ENCODE peak calls at places on chromosomes 2 and 18, in six cellular contexts. One of them, this sample, is unnamed.

GRCh38 chr2:216281881-216282280 is 90.4 kb downstream of the MARCHF4 start:
- DNase-seq in M059J: no peak
- DNase-seq in AG10803: no peak
- DNase-seq in nucleus accumbens: no peak
- DNase-seq in iris pigment epithelial cell: no peak
- DNase-seq in activated T-helper 1 cell treated with Interleukin-2 at 50 U/mL for 16 hours: no peak
- DNase-seq in this sample: no peak

GRCh38 chr2:97267411-97268074 is 154.6 kb downstream of the ANKRD36 start:
- DNase-seq in M059J: peak
- DNase-seq in activated T-helper 1 cell treated with Interleukin-2 at 50 U/mL for 16 hours: peak
- DNase-seq in nucleus accumbens: no peak
- DNase-seq in iris pigment epithelial cell: no peak
- DNase-seq in AG10803: no peak
- DNase-seq in this sample: no peak

GRCh38 chr2:74559912-74560311 is 5.4 kb downstream of the DOK1 start:
- DNase-seq in nucleus accumbens: no peak
- DNase-seq in AG10803: no peak
- DNase-seq in iris pigment epithelial cell: no peak
- DNase-seq in activated T-helper 1 cell treated with Interleukin-2 at 50 U/mL for 16 hours: no peak
- DNase-seq in M059J: no peak
- DNase-seq in this sample: no peak

GRCh38 chr2:24245986-24246779 is 71.3 kb downstream of the FAM228A start:
- DNase-seq in iris pigment epithelial cell: peak
- DNase-seq in nucleus accumbens: no peak
- DNase-seq in AG10803: no peak
- DNase-seq in M059J: peak
- DNase-seq in activated T-helper 1 cell treated with Interleukin-2 at 50 U/mL for 16 hours: no peak
- DNase-seq in this sample: no peak

GRCh38 chr2:122908134-122908533 is 1117.0 kb upstream of the CNTNAP5 start:
- DNase-seq in iris pigment epithelial cell: no peak
- DNase-seq in activated T-helper 1 cell treated with Interleukin-2 at 50 U/mL for 16 hours: no peak
- DNase-seq in M059J: no peak
- DNase-seq in nucleus accumbens: no peak
- DNase-seq in AG10803: no peak
- DNase-seq in this sample: no peak

GRCh38 chr18:26181343-26181826 is 44.9 kb upstream of the TAF4B start:
- DNase-seq in AG10803: no peak
- DNase-seq in M059J: no peak
- DNase-seq in iris pigment epithelial cell: no peak
- DNase-seq in activated T-helper 1 cell treated with Interleukin-2 at 50 U/mL for 16 hours: no peak
- DNase-seq in nucleus accumbens: no peak
- DNase-seq in this sample: no peak

GRCh38 chr2:11980809-11981208 is 234.4 kb downstream of the LPIN1 start:
- DNase-seq in nucleus accumbens: no peak
- DNase-seq in iris pigment epithelial cell: peak
- DNase-seq in AG10803: no peak
- DNase-seq in activated T-helper 1 cell treated with Interleukin-2 at 50 U/mL for 16 hours: no peak
- DNase-seq in M059J: peak
- DNase-seq in this sample: no peak

GRCh38 chr2:217958889-217959235 is 43.9 kb downstream of the TNS1 start:
- DNase-seq in AG10803: no peak
- DNase-seq in iris pigment epithelial cell: no peak
- DNase-seq in activated T-helper 1 cell treated with Interleukin-2 at 50 U/mL for 16 hours: no peak
- DNase-seq in M059J: no peak
- DNase-seq in nucleus accumbens: no peak
- DNase-seq in this sample: no peak

This sample was measured in activated T-helper 9 cell treated with anti-CD3 and anti-CD28 coated beads, Interleukin-2, amount 50 U/mL, for 16 hours.